ENCODE peak calls at places on chromosomes 1 and 21, in six cellular contexts. G is stomach; M is CD4-positive, alpha-beta memory T cell; S is heart left ventricle; X is esophagus squamous epithelium; L is lung. Q is an unnamed sample. For H3K4me1 and H3K27me3, the result is how much of the 10 kb centered on the place peaks cover.

GRCh38 chr1:208834346-208835081 is 590.3 kb upstream of the PLXNA2 start:
- DNase-seq in L (no peak), M (no peak), G (no peak), X (no peak), S (no peak), Q (no peak)

GRCh38 chr1:229316166-229316565 is 26.7 kb downstream of the CCSAP start:
- DNase-seq in G (no peak), S (no peak), X (no peak), L (no peak), M (no peak), Q (no peak)

GRCh38 chr21:38661296-38662223 is 144.2 kb upstream of the ETS2 start:
- DNase-seq in S (peak), L (no peak), X (no peak), G (no peak), M (no peak), Q (no peak)

GRCh38 chr1:117128323-117129079 is 7.0 kb upstream of the TRIM45 start:
- DNase-seq in G (no peak), L (no peak), X (no peak), S (no peak), M (peak), Q (no peak)

GRCh38 chr1:75725861-75726361 is 1.4 kb downstream of the ACADM start:
- DNase-seq in G (peak), S (no peak), L (no peak), M (no peak), X (no peak), Q (no peak)

GRCh38 chr1:229759037-229759435 is 133.0 kb downstream of the URB2 start:
- DNase-seq in M (no peak), S (no peak), X (no peak), G (no peak), L (no peak), Q (no peak)

GRCh38 chr1:6450005-6450450 is 15.9 kb downstream of the TNFRSF25 start:
- DNase-seq in S (no peak), X (no peak), G (no peak), M (no peak), L (no peak), Q (no peak)

GRCh38 chr1:245751671-245752070 is 596.9 kb downstream of the KIF26B start:
- DNase-seq in X (no peak), M (no peak), S (no peak), G (no peak), L (no peak), Q (no peak)

GRCh38 chr1:154988053-154988954 is 5.1 kb upstream of the LENEP start:
- DNase-seq in M (no peak), S (no peak), G (no peak), X (no peak), L (no peak), Q (no peak)

GRCh38 chr1:26771643-26772321 is 16.0 kb upstream of the PIGV start:
- DNase-seq in L (peak), G (no peak), X (no peak), M (no peak), S (no peak), Q (no peak)

GRCh38 chr1:2583331-2583791 is 3.2 kb upstream of the PRXL2B start:
- DNase-seq in G (no peak), S (no peak), L (no peak), M (no peak), X (no peak), Q (no peak)

GRCh38 chr1:16606106-16606505 is 7.3 kb downstream of the NBPF1 start:
- DNase-seq in X (no peak), L (peak), M (no peak), S (no peak), G (no peak), Q (no peak)

GRCh38 chr21:15015622-15016471 is 49.0 kb downstream of the NRIP1 start:
- DNase-seq in G (no peak), S (no peak), L (no peak), M (no peak), X (no peak), Q (no peak)

GRCh38 chr1:87644500-87645245 is 316.0 kb downstream of the LMO4 start:
- DNase-seq in X (no peak), M (no peak), S (no peak), L (no peak), G (no peak), Q (no peak)

GRCh38 chr1:33256335-33256700 is at the start of gene ZNF362:
- DNase-seq in G (peak), L (peak), X (no peak), M (peak), S (peak), Q (peak)

GRCh38 chr1:55326496-55326895 is 111.3 kb upstream of the USP24 start:
- DNase-seq in M (no peak), X (no peak), S (no peak), G (no peak), L (no peak), Q (no peak)

GRCh38 chr21:28337319-28337718 is 655.4 kb downstream of the LTN1 start:
- DNase-seq in S (no peak), G (no peak), L (no peak), M (no peak), X (no peak), Q (no peak)

GRCh38 chr1:156582388-156583022 is 3.0 kb downstream of the TTC24 start:
- DNase-seq in S (no peak), M (no peak), X (no peak), L (no peak), G (no peak), Q (no peak)

GRCh38 chr1:150562384-150563339 is 13.5 kb downstream of the ADAMTSL4 start:
- DNase-seq in G (peak), X (peak), L (no peak), M (peak), S (peak), Q (peak)

GRCh38 chr1:27405074-27405473 is 12.7 kb downstream of the GPR3 start:
- DNase-seq in S (peak), M (no peak), L (no peak), G (no peak), X (no peak), Q (no peak)

GRCh38 chr1:231340328-231341013 is 2.4 kb downstream of the SPRTN start:
- DNase-seq in G (no peak), M (no peak), X (no peak), S (no peak), L (no peak), Q (no peak)

GRCh38 chr1:121483961-121484424 is 299.2 kb downstream of the SRGAP2C start:
- DNase-seq in X (no peak), G (no peak), L (no peak), M (no peak), S (no peak), Q (no peak)

GRCh38 chr1:156638596-156638995 is 3.3 kb upstream of the BCAN start:
- DNase-seq in S (no peak), X (no peak), M (no peak), L (no peak), G (no peak), Q (no peak)

GRCh38 chr1:233614173-233614742 is 352 bp downstream of the KCNK1 start:
- DNase-seq in S (no peak), G (peak), X (no peak), L (no peak), M (no peak), Q (no peak)

GRCh38 chr1:15703562-15703961 is 19.4 kb downstream of the PLEKHM2 start:
- DNase-seq in L (peak), G (peak), X (no peak), M (no peak), S (peak), Q (no peak)

GRCh38 chr1:229479660-229480399 is 28.3 kb downstream of the NUP133 start:
- DNase-seq in X (no peak), L (no peak), G (no peak), M (no peak), S (no peak), Q (no peak)

GRCh38 chr1:180131510-180131909 is 23.2 kb upstream of the QSOX1 start:
- DNase-seq in S (no peak), L (no peak), X (no peak), M (no peak), G (no peak), Q (no peak)

GRCh38 chr1:207964195-207964966 is 53.5 kb upstream of the CD34 start:
- DNase-seq in X (no peak), L (no peak), M (no peak), G (no peak), S (no peak), Q (no peak)

GRCh38 chr1:24705260-24706073 is 39.8 kb upstream of the CLIC4 start:
- DNase-seq in S (peak), L (peak), M (peak), G (peak), X (no peak), Q (no peak)

GRCh38 chr1:7302873-7303272 is 468.2 kb upstream of the VAMP3 start:
- DNase-seq in X (no peak), G (no peak), L (peak), S (no peak), M (no peak), Q (no peak)

GRCh38 chr1:2194319-2194897 is at the start of gene FAAP20:
- DNase-seq in M (no peak), X (no peak), L (no peak), S (no peak), G (peak), Q (no peak)

GRCh38 chr1:221961532-221962292 is 219.8 kb upstream of the DUSP10 start:
- DNase-seq in S (no peak), X (no peak), G (no peak), L (peak), M (no peak), Q (peak)

GRCh38 chr1:24318988-24319863 is at the start of gene GRHL3:
- DNase-seq in M (peak), X (no peak), G (peak), L (peak), S (no peak), Q (no peak)

GRCh38 chr21:31444061-31444460 is 100.0 kb upstream of the TIAM1 start:
- DNase-seq in L (no peak), G (no peak), X (no peak), M (no peak), S (no peak), Q (no peak)

GRCh38 chr1:230430499-230430898 is 4.4 kb upstream of the PGBD5 start:
- DNase-seq in L (no peak), S (no peak), G (no peak), M (no peak), X (no peak), Q (no peak)

GRCh38 chr1:145988773-145989172 is 7.6 kb downstream of the TXNIP start:
- DNase-seq in S (no peak), M (peak), L (no peak), G (peak), X (no peak), Q (no peak)

GRCh38 chr1:145985502-145986439 is 10.6 kb downstream of the TXNIP start:
- DNase-seq in S (peak), L (peak), G (peak), M (no peak), X (no peak), Q (no peak)

GRCh38 chr1:145986551-145986950 is 9.8 kb downstream of the TXNIP start:
- DNase-seq in G (no peak), M (no peak), S (no peak), L (no peak), X (no peak), Q (no peak)

GRCh38 chr1:145990249-145991097 is 5.9 kb downstream of the TXNIP start:
- DNase-seq in S (no peak), M (no peak), G (peak), L (no peak), X (no peak), Q (no peak)

DNA sequence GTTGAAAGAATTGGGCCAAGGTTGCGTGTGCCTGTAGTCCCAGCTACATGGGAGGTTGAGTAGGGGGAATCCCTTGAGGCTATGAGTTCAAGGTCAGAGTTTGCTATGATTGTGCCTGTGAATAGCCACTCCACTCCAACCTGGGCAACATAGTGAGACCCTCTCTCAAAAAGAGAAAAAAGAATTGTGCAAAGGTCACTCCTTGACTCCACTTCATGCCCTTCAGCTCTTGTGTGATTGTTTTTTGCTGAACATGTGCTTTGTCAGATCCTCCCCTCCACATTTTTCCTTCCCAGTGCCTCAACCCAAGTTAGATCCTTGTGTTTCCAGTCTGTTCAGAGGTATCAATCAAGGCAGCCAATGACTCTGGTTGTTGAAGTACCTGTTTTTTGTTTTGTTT is 8.5 kb downstream of the TXNIP start:
- DNase-seq in X (no peak), M (no peak), L (no peak), S (no peak), G (no peak), Q (no peak)
- H3K4me1 ChIP-seq in X (half or more), M (half or more), L (under half), S (half or more), G (half or more), Q (half or more)

GRCh38 chr1:18818036-18818435 is 41.4 kb downstream of the TAS1R2 start:
- DNase-seq in S (no peak), X (no peak), M (no peak), L (no peak), G (no peak), Q (no peak)
- H3K27me3 ChIP-seq in S (under half), X (under half), M (under half), L (under half), G (under half), Q (under half)

GRCh38 chr1:235259133-235259778 is 68.7 kb downstream of the ARID4B start:
- DNase-seq in L (no peak), M (peak), S (no peak), G (peak), X (no peak), Q (no peak)
- H3K27ac ChIP-seq in L (no peak), M (peak), S (no peak), G (no peak), X (no peak), Q (no peak)

GRCh38 chr1:942864-943533 is 16.1 kb downstream of the NOC2L start:
- DNase-seq in S (peak), L (peak), M (no peak), G (no peak), X (no peak), Q (no peak)

GRCh38 chr1:941588-942383 is 17.3 kb downstream of the NOC2L start:
- DNase-seq in L (peak), M (no peak), S (peak), X (no peak), G (peak), Q (no peak)

GRCh38 chr1:943545-944340 is 15.3 kb downstream of the NOC2L start:
- DNase-seq in S (no peak), X (no peak), L (no peak), G (no peak), M (no peak), Q (no peak)

GRCh38 chr1:941027-941587 is 17.4 kb downstream of the SAMD11 start:
- DNase-seq in G (no peak), X (no peak), S (no peak), L (no peak), M (no peak), Q (no peak)

GRCh38 chr1:942411-942821 is 16.6 kb downstream of the NOC2L start:
- DNase-seq in M (no peak), S (no peak), G (no peak), X (no peak), L (no peak), Q (no peak)
- H3K4me1 ChIP-seq in M (under half), S (under half), G (half or more), X (half or more), L (under half), Q (under half)

GRCh38 chr1:205537386-205538018 is 33.0 kb downstream of the CDK18 start:
- DNase-seq in S (no peak), X (no peak), L (no peak), G (no peak), M (no peak), Q (no peak)

GRCh38 chr1:205535096-205535495 is 30.6 kb downstream of the CDK18 start:
- DNase-seq in M (no peak), L (no peak), X (no peak), S (peak), G (no peak), Q (no peak)

GRCh38 chr1:205536759-205537361 is 32.4 kb downstream of the CDK18 start:
- DNase-seq in X (no peak), L (no peak), M (no peak), G (peak), S (no peak), Q (no peak)

GRCh38 chr1:205534444-205534985 is 30.0 kb downstream of the CDK18 start:
- DNase-seq in X (no peak), M (no peak), L (no peak), G (no peak), S (no peak), Q (peak)

GRCh38 chr1:205535866-205536758 is 31.6 kb downstream of the CDK18 start:
- DNase-seq in G (peak), M (no peak), S (peak), X (no peak), L (no peak), Q (peak)
- H3K27me3 ChIP-seq in G (under half), M (under half), S (under half), X (under half), L (under half), Q (under half)

GRCh38 chr21:16086121-16086520 is 356.3 kb downstream of the USP25 start:
- DNase-seq in S (no peak), L (no peak), M (no peak), G (no peak), X (no peak), Q (no peak)

GRCh38 chr21:16086936-16087335 is 357.2 kb downstream of the USP25 start:
- DNase-seq in G (no peak), L (no peak), M (no peak), S (no peak), X (no peak), Q (no peak)

GRCh38 chr21:16082038-16082816 is 352.4 kb downstream of the USP25 start:
- DNase-seq in X (no peak), G (no peak), S (no peak), M (no peak), L (no peak), Q (no peak)

GRCh38 chr21:16085436-16085835 is 355.7 kb downstream of the USP25 start:
- DNase-seq in M (no peak), X (no peak), L (no peak), G (no peak), S (no peak), Q (no peak)

GRCh38 chr21:16084776-16085364 is 355.1 kb downstream of the USP25 start:
- DNase-seq in M (no peak), X (no peak), S (peak), L (no peak), G (no peak), Q (no peak)
- H3K27ac ChIP-seq in M (no peak), X (no peak), S (no peak), L (no peak), G (no peak), Q (no peak)

GRCh38 chr1:153611356-153611755 is 1.6 kb downstream of the S100A16 start:
- DNase-seq in S (no peak), X (no peak), M (no peak), G (no peak), L (no peak), Q (no peak)

GRCh38 chr1:153614189-153614900 is 1.4 kb upstream of the S100A16 start:
- DNase-seq in M (no peak), S (no peak), X (no peak), L (no peak), G (no peak), Q (no peak)

GRCh38 chr1:153613406-153613805 is 469 bp upstream of the S100A16 start:
- DNase-seq in L (no peak), G (no peak), M (no peak), X (no peak), S (no peak), Q (no peak)

GRCh38 chr1:153612111-153612754 is 704 bp downstream of the S100A16 start:
- DNase-seq in S (no peak), M (no peak), L (no peak), G (no peak), X (no peak), Q (no peak)

GRCh38 chr1:153612755-153613331 is at the start of gene S100A16:
- DNase-seq in X (no peak), S (peak), L (peak), G (peak), M (no peak), Q (no peak)
- H3K4me1 ChIP-seq in X (half or more), S (half or more), L (under half), G (half or more), M (under half), Q (under half)

GRCh38 chr1:195495720-195496635 is 1112.3 kb downstream of the KCNT2 start:
- DNase-seq in S (no peak), G (no peak), M (no peak), X (no peak), L (no peak), Q (no peak)

GRCh38 chr1:195501118-195501517 is 1107.1 kb downstream of the KCNT2 start:
- DNase-seq in L (no peak), X (no peak), M (no peak), S (no peak), G (no peak), Q (no peak)
- H3K27me3 ChIP-seq in L (under half), X (under half), M (under half), S (under half), G (under half), Q (under half)

Q was measured in CD8-positive, alpha-beta memory T cell.